ENCODE peak calls at places on chromosomes 4 and X, in four cellular contexts. Q, I, Y and T are unnamed samples.

GRCh38 chr4:169268951-169269781 is 1.6 kb downstream of the SH3RF1 start:
- DNase-seq in Y (peak), I (no peak), Q (no peak), T (peak)

GRCh38 chr4:89469930-89470375 is 162.4 kb upstream of the GPRIN3 start:
- DNase-seq in Y (no peak), I (no peak), Q (no peak), T (peak)

GRCh38 chr4:77074961-77075855 is 581 bp downstream of the CCNI start:
- DNase-seq in Q (peak), Y (peak), I (peak), T (peak)

GRCh38 chrX:108036298-108036973 is 8.4 kb upstream of the VSIG1 start:
- DNase-seq in Y (no peak), Q (no peak), I (peak), T (peak)

GRCh38 chr4:32790803-32791202 is 2070.6 kb downstream of the PCDH7 start:
- DNase-seq in Q (no peak), I (no peak), Y (no peak), T (no peak)

GRCh38 chr4:105022811-105023667 is 123.6 kb upstream of the TET2 start:
- DNase-seq in I (peak), Y (no peak), Q (no peak), T (peak)

GRCh38 chrX:71618303-71618721 is at the start of gene CXCR3:
- DNase-seq in Q (no peak), I (no peak), Y (no peak), T (no peak)

GRCh38 chr4:164648151-164648848 is 105.6 kb upstream of the SMIM31 start:
- DNase-seq in Q (no peak), I (no peak), Y (no peak), T (no peak)

GRCh38 chr4:8385611-8386010 is 54.9 kb downstream of the ACOX3 start:
- DNase-seq in Q (no peak), Y (no peak), I (no peak), T (no peak)

GRCh38 chr4:107252621-107253020 is 216.5 kb upstream of the DKK2 start:
- DNase-seq in Y (no peak), I (no peak), Q (no peak), T (no peak)

GRCh38 chrX:152907084-152907651 is 9.3 kb downstream of the ZNF185 start:
- DNase-seq in Y (no peak), I (peak), Q (peak), T (no peak)

GRCh38 chrX:105744291-105744690 is 78.0 kb upstream of the NRK start:
- DNase-seq in Y (no peak), Q (no peak), I (no peak), T (peak)

GRCh38 chr4:99847362-99847976 is 30.8 kb downstream of the DAPP1 start:
- DNase-seq in Y (no peak), I (no peak), Q (no peak), T (peak)

GRCh38 chr4:44256414-44256813 is 192.2 kb downstream of the KCTD8 start:
- DNase-seq in I (peak), Y (no peak), Q (peak), T (no peak)

GRCh38 chrX:86023806-86024205 is 23.6 kb downstream of the CHM start:
- DNase-seq in Q (no peak), Y (no peak), I (no peak), T (no peak)

GRCh38 chr4:20253272-20253798 is 1.6 kb downstream of the SLIT2 start:
- DNase-seq in Q (peak), Y (no peak), I (peak), T (no peak)

GRCh38 chr4:8403173-8403753 is 37.3 kb downstream of the ACOX3 start:
- DNase-seq in Q (peak), I (peak), Y (peak), T (peak)

GRCh38 chrX:153870288-153870690 is 15.7 kb downstream of the L1CAM start:
- DNase-seq in Y (no peak), Q (no peak), I (no peak), T (no peak)

GRCh38 chr4:141058739-141059507 is 74.3 kb downstream of the RNF150 start:
- DNase-seq in Q (no peak), Y (no peak), I (no peak), T (no peak)
- H3K18ac ChIP-seq in Q (no peak), Y (no peak), I (no peak), T (no peak)

GRCh38 chr4:16717266-16717970 is 181.0 kb downstream of the LDB2 start:
- DNase-seq in I (no peak), Y (no peak), Q (no peak), T (no peak)

GRCh38 chr4:16727218-16727617 is 171.2 kb downstream of the LDB2 start:
- DNase-seq in Q (no peak), Y (no peak), I (no peak), T (no peak)

GRCh38 chr4:16721618-16722291 is 176.7 kb downstream of the LDB2 start:
- DNase-seq in Y (no peak), Q (no peak), I (no peak), T (no peak)

GRCh38 chr4:16725252-16725651 is 173.2 kb downstream of the LDB2 start:
- DNase-seq in I (no peak), Y (no peak), Q (no peak), T (no peak)

DNA sequence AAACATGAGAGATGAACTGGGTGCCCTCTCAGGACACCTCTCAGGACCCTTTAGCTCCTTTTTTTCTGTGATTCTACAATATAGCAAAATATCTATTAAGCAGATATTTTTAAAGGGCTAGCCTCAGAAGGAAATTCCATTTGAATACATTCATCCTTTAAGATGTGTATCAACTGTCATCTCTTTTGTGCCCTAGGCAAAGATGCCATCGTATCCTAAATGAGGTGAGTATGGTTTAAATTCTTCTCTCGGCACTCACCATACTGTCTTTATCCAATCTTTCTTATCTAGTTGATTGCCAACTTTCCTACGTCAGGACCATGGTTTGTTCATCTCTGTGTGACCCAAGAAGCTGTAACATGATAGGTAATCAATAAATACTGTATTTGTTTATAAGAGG is 176.1 kb downstream of the LDB2 start:
- DNase-seq in Y (no peak), I (no peak), Q (no peak), T (peak)
- H3K18ac ChIP-seq in Y (no peak), I (no peak), Q (no peak), T (no peak)

GRCh38 chr4:80268936-80269335 is 2.5 kb downstream of the FGF5 start:
- DNase-seq in I (no peak), Y (no peak), Q (no peak), T (no peak)
- H3K18ac ChIP-seq in I (no peak), Y (no peak), Q (no peak), T (no peak)

GRCh38 chr4:40454816-40455215 is 119.7 kb downstream of the CHRNA9 start:
- DNase-seq in Y (no peak), Q (no peak), I (no peak), T (no peak)
- H3K18ac ChIP-seq in Y (no peak), Q (no peak), I (no peak), T (no peak)